ENCODE peak calls at places on chromosome 21, in eight cellular contexts. D is activated naive CD4-positive, alpha-beta T cell; I is Calu3; B is lower lobe of right lung; N is HCT116; U is type B pancreatic cell; V is heart right ventricle; Z is stimulated activated CD4-positive, alpha-beta T cell treated with anti-CD3 and anti-CD28 coated beads, Interleukin-2, amount 100 ng/mL, for 24 hours. H is an unnamed sample.

GRCh38 chr21:44084496-44085241 is 22.5 kb upstream of the PWP2 start:
- DNase-seq in D (no peak), I (no peak), B (no peak), N (no peak), U (no peak), V (no peak), Z (no peak), H (no peak)

GRCh38 chr21:41580758-41581554 is 73.0 kb upstream of the TMPRSS2 start:
- DNase-seq in D (no peak), I (no peak), B (no peak), N (no peak), U (no peak), V (no peak), Z (no peak), H (no peak)

GRCh38 chr21:34276711-34277425 is 86.9 kb upstream of the KCNE2 start:
- DNase-seq in D (no peak), I (no peak), B (no peak), N (no peak), U (no peak), V (no peak), Z (peak), H (peak)

GRCh38 chr21:44761011-44761729 is 40.5 kb downstream of the UBE2G2 start:
- DNase-seq in D (no peak), I (peak), B (no peak), N (no peak), U (peak), V (no peak), Z (no peak), H (no peak)

GRCh38 chr21:44455524-44456206 is 355 bp downstream of the LRRC3 start:
- DNase-seq in D (no peak), I (peak), B (peak), N (no peak), U (peak), V (peak), Z (peak), H (peak)

GRCh38 chr21:36508948-36509347 is 29.0 kb upstream of the CLDN14 start:
- DNase-seq in D (no peak), I (no peak), B (no peak), N (no peak), U (no peak), V (no peak), Z (no peak), H (no peak)

GRCh38 chr21:37658994-37659458 is 257.2 kb downstream of the KCNJ6 start:
- DNase-seq in D (no peak), I (no peak), B (no peak), N (no peak), U (no peak), V (no peak), Z (no peak), H (peak)

GRCh38 chr21:45270306-45270821 is 17.3 kb downstream of the POFUT2 start:
- DNase-seq in D (no peak), I (no peak), B (no peak), N (no peak), U (peak), V (no peak), Z (no peak), H (no peak)

GRCh38 chr21:31900121-31900895 is 27.5 kb downstream of the HUNK start:
- DNase-seq in D (no peak), I (peak), B (no peak), N (no peak), U (no peak), V (no peak), Z (no peak), H (no peak)

GRCh38 chr21:44347911-44348451 is 5.4 kb upstream of the TRPM2 start:
- DNase-seq in D (no peak), I (no peak), B (peak), N (no peak), U (peak), V (no peak), Z (no peak), H (no peak)